ENCODE peak calls at places on chromosome 7, in eight cellular contexts. One of them, this sample, is unnamed.

GRCh38 chr7:82697897-82698296 is 254.3 kb upstream of the CACNA2D1 start:
- DNase-seq in brain microvascular endothelial cell: no peak
- DNase-seq in fibroblast of lung: peak; percentile 45
- DNase-seq in heart right ventricle: no peak
- DNase-seq in mammary epithelial cell: peak; percentile 14
- DNase-seq in CD8-positive, alpha-beta T cell: no peak
- DNase-seq in pancreas: no peak
- DNase-seq in left ventricle myocardium inferior: no peak
- DNase-seq in this sample: no peak

GRCh38 chr7:1197997-1198632 is 34.6 kb upstream of the UNCX start:
- DNase-seq in brain microvascular endothelial cell: peak; percentile 14
- DNase-seq in fibroblast of lung: peak; percentile 78
- DNase-seq in heart right ventricle: no peak
- DNase-seq in mammary epithelial cell: peak; percentile 30
- DNase-seq in CD8-positive, alpha-beta T cell: no peak
- DNase-seq in pancreas: no peak
- DNase-seq in left ventricle myocardium inferior: no peak
- DNase-seq in this sample: no peak

GRCh38 chr7:7237201-7237977 is 55.0 kb downstream of the C1GALT1 start:
- DNase-seq in brain microvascular endothelial cell: no peak
- DNase-seq in fibroblast of lung: no peak
- DNase-seq in heart right ventricle: no peak
- DNase-seq in mammary epithelial cell: no peak
- DNase-seq in CD8-positive, alpha-beta T cell: no peak
- DNase-seq in pancreas: no peak
- DNase-seq in left ventricle myocardium inferior: no peak
- DNase-seq in this sample: no peak

GRCh38 chr7:38312776-38313175 is 39.3 kb upstream of the TARP start:
- DNase-seq in brain microvascular endothelial cell: no peak
- DNase-seq in fibroblast of lung: no peak
- DNase-seq in heart right ventricle: no peak
- DNase-seq in mammary epithelial cell: no peak
- DNase-seq in CD8-positive, alpha-beta T cell: no peak
- DNase-seq in pancreas: no peak
- DNase-seq in left ventricle myocardium inferior: no peak
- DNase-seq in this sample: no peak

GRCh38 chr7:132579260-132579899 is 3.1 kb upstream of the PLXNA4 start:
- DNase-seq in brain microvascular endothelial cell: no peak
- DNase-seq in fibroblast of lung: no peak
- DNase-seq in heart right ventricle: no peak
- DNase-seq in mammary epithelial cell: no peak
- DNase-seq in CD8-positive, alpha-beta T cell: no peak
- DNase-seq in pancreas: no peak
- DNase-seq in left ventricle myocardium inferior: no peak
- DNase-seq in this sample: no peak

GRCh38 chr7:130143986-130144618 is 61.1 kb downstream of the TMEM209 start:
- DNase-seq in brain microvascular endothelial cell: no peak
- DNase-seq in fibroblast of lung: no peak
- DNase-seq in heart right ventricle: no peak
- DNase-seq in mammary epithelial cell: no peak
- DNase-seq in CD8-positive, alpha-beta T cell: no peak
- DNase-seq in pancreas: no peak
- DNase-seq in left ventricle myocardium inferior: no peak
- DNase-seq in this sample: no peak

GRCh38 chr7:128840326-128841170 is 10.3 kb downstream of the FLNC start:
- DNase-seq in brain microvascular endothelial cell: no peak
- DNase-seq in fibroblast of lung: no peak
- DNase-seq in heart right ventricle: no peak
- DNase-seq in mammary epithelial cell: no peak
- DNase-seq in CD8-positive, alpha-beta T cell: no peak
- DNase-seq in pancreas: no peak
- DNase-seq in left ventricle myocardium inferior: peak; percentile 15
- DNase-seq in this sample: peak; percentile 27

GRCh38 chr7:105794741-105795729 is 81.4 kb downstream of the ATXN7L1 start:
- DNase-seq in brain microvascular endothelial cell: no peak
- DNase-seq in fibroblast of lung: peak; percentile 87
- DNase-seq in heart right ventricle: peak; percentile 33
- DNase-seq in mammary epithelial cell: peak; percentile 30
- DNase-seq in CD8-positive, alpha-beta T cell: no peak
- DNase-seq in pancreas: no peak
- DNase-seq in left ventricle myocardium inferior: peak; percentile 48
- DNase-seq in this sample: no peak

GRCh38 chr7:6221340-6222319 is 50.8 kb downstream of the CYTH3 start:
- DNase-seq in brain microvascular endothelial cell: peak; percentile 28
- DNase-seq in fibroblast of lung: no peak
- DNase-seq in heart right ventricle: no peak
- DNase-seq in mammary epithelial cell: no peak
- DNase-seq in CD8-positive, alpha-beta T cell: no peak
- DNase-seq in pancreas: no peak
- DNase-seq in left ventricle myocardium inferior: no peak
- DNase-seq in this sample: no peak

GRCh38 chr7:158028971-158029370 is 558.7 kb downstream of the PTPRN2 start:
- DNase-seq in brain microvascular endothelial cell: no peak
- DNase-seq in fibroblast of lung: no peak
- DNase-seq in heart right ventricle: no peak
- DNase-seq in mammary epithelial cell: no peak
- DNase-seq in CD8-positive, alpha-beta T cell: no peak
- DNase-seq in pancreas: no peak
- DNase-seq in left ventricle myocardium inferior: no peak
- DNase-seq in this sample: no peak

GRCh38 chr7:50729962-50730361 is 52.7 kb downstream of the GRB10 start:
- DNase-seq in brain microvascular endothelial cell: no peak
- DNase-seq in fibroblast of lung: no peak
- DNase-seq in heart right ventricle: no peak
- DNase-seq in mammary epithelial cell: no peak
- DNase-seq in CD8-positive, alpha-beta T cell: no peak
- DNase-seq in pancreas: no peak
- DNase-seq in left ventricle myocardium inferior: no peak
- DNase-seq in this sample: no peak

GRCh38 chr7:104152468-104152867 is 55.3 kb downstream of the ORC5 start:
- DNase-seq in brain microvascular endothelial cell: no peak
- DNase-seq in fibroblast of lung: no peak
- DNase-seq in heart right ventricle: no peak
- DNase-seq in mammary epithelial cell: no peak
- DNase-seq in CD8-positive, alpha-beta T cell: no peak
- DNase-seq in pancreas: no peak
- DNase-seq in left ventricle myocardium inferior: no peak
- DNase-seq in this sample: no peak

GRCh38 chr7:107206706-107207105 is 37.9 kb downstream of the HBP1 start:
- DNase-seq in brain microvascular endothelial cell: no peak
- DNase-seq in fibroblast of lung: no peak
- DNase-seq in heart right ventricle: no peak
- DNase-seq in mammary epithelial cell: no peak
- DNase-seq in CD8-positive, alpha-beta T cell: no peak
- DNase-seq in pancreas: no peak
- DNase-seq in left ventricle myocardium inferior: no peak
- DNase-seq in this sample: no peak

GRCh38 chr7:120181499-120181898 is 91.5 kb upstream of the KCND2 start:
- DNase-seq in brain microvascular endothelial cell: no peak
- DNase-seq in fibroblast of lung: no peak
- DNase-seq in heart right ventricle: no peak
- DNase-seq in mammary epithelial cell: no peak
- DNase-seq in CD8-positive, alpha-beta T cell: no peak
- DNase-seq in pancreas: no peak
- DNase-seq in left ventricle myocardium inferior: no peak
- DNase-seq in this sample: no peak

GRCh38 chr7:131625817-131626372 is 69.5 kb upstream of the PODXL start:
- DNase-seq in brain microvascular endothelial cell: peak; percentile 82
- DNase-seq in fibroblast of lung: peak; percentile 18
- DNase-seq in heart right ventricle: peak; percentile 73
- DNase-seq in mammary epithelial cell: peak; percentile 61
- DNase-seq in CD8-positive, alpha-beta T cell: no peak
- DNase-seq in pancreas: no peak
- DNase-seq in left ventricle myocardium inferior: peak; percentile 64
- DNase-seq in this sample: peak; percentile 55

GRCh38 chr7:121235221-121235620 is 93.6 kb upstream of the WNT16 start:
- DNase-seq in brain microvascular endothelial cell: no peak
- DNase-seq in fibroblast of lung: no peak
- DNase-seq in heart right ventricle: no peak
- DNase-seq in mammary epithelial cell: no peak
- DNase-seq in CD8-positive, alpha-beta T cell: no peak
- DNase-seq in pancreas: no peak
- DNase-seq in left ventricle myocardium inferior: no peak
- DNase-seq in this sample: no peak

DNA sequence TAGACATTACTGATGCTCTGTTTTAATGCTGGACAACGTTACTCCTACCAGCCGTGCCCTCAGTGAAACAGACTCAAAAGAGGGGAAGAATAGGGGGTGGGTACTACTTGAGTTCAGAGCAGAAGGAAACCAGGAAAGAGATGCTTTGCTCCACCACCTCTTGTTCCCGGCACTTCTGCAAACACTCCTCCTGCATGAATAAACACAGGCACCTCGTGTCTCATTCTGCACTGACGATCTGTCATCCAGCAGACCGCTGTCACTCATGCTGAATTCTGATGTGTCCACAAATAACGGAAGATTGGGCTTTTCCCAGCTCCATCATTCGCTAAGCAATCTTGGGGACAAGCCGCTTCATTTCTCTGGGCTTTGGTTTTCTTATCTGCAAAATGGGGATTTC is 26.7 kb downstream of the YWHAG start:
- DNase-seq in brain microvascular endothelial cell: no peak
- DNase-seq in fibroblast of lung: no peak
- DNase-seq in heart right ventricle: no peak
- DNase-seq in mammary epithelial cell: no peak
- DNase-seq in CD8-positive, alpha-beta T cell: no peak
- DNase-seq in pancreas: no peak
- DNase-seq in left ventricle myocardium inferior: no peak
- DNase-seq in this sample: no peak
- TF ChIP-seq CTCF in brain microvascular endothelial cell: no peak
- TF ChIP-seq CTCF in fibroblast of lung: no peak
- TF ChIP-seq CTCF in heart right ventricle: no peak
- TF ChIP-seq CTCF in mammary epithelial cell: no peak
- TF ChIP-seq CTCF in CD8-positive, alpha-beta T cell: no peak
- TF ChIP-seq CTCF in pancreas: no peak
- TF ChIP-seq CTCF in left ventricle myocardium inferior: no peak
- TF ChIP-seq CTCF in this sample: no peak

GRCh38 chr7:30705008-30705407 is 22.8 kb upstream of the CRHR2 start:
- DNase-seq in brain microvascular endothelial cell: no peak
- DNase-seq in fibroblast of lung: no peak
- DNase-seq in heart right ventricle: no peak
- DNase-seq in mammary epithelial cell: no peak
- DNase-seq in CD8-positive, alpha-beta T cell: no peak
- DNase-seq in pancreas: no peak
- DNase-seq in left ventricle myocardium inferior: no peak
- DNase-seq in this sample: no peak

GRCh38 chr7:30706316-30706715 is 24.1 kb upstream of the CRHR2 start:
- DNase-seq in brain microvascular endothelial cell: no peak
- DNase-seq in fibroblast of lung: no peak
- DNase-seq in heart right ventricle: no peak
- DNase-seq in mammary epithelial cell: no peak
- DNase-seq in CD8-positive, alpha-beta T cell: no peak
- DNase-seq in pancreas: no peak
- DNase-seq in left ventricle myocardium inferior: no peak
- DNase-seq in this sample: no peak

GRCh38 chr7:30705596-30705995 is 23.3 kb upstream of the CRHR2 start:
- DNase-seq in brain microvascular endothelial cell: no peak
- DNase-seq in fibroblast of lung: no peak
- DNase-seq in heart right ventricle: no peak
- DNase-seq in mammary epithelial cell: no peak
- DNase-seq in CD8-positive, alpha-beta T cell: no peak
- DNase-seq in pancreas: no peak
- DNase-seq in left ventricle myocardium inferior: no peak
- DNase-seq in this sample: no peak

GRCh38 chr7:30702200-30702599 is 19.9 kb upstream of the CRHR2 start:
- DNase-seq in brain microvascular endothelial cell: no peak
- DNase-seq in fibroblast of lung: no peak
- DNase-seq in heart right ventricle: no peak
- DNase-seq in mammary epithelial cell: no peak
- DNase-seq in CD8-positive, alpha-beta T cell: peak; percentile 12
- DNase-seq in pancreas: no peak
- DNase-seq in left ventricle myocardium inferior: no peak
- DNase-seq in this sample: no peak

GRCh38 chr7:30703756-30704155 is 21.5 kb upstream of the CRHR2 start:
- DNase-seq in brain microvascular endothelial cell: no peak
- DNase-seq in fibroblast of lung: no peak
- DNase-seq in heart right ventricle: no peak
- DNase-seq in mammary epithelial cell: no peak
- DNase-seq in CD8-positive, alpha-beta T cell: no peak
- DNase-seq in pancreas: no peak
- DNase-seq in left ventricle myocardium inferior: no peak
- DNase-seq in this sample: no peak
- H3K27ac ChIP-seq in brain microvascular endothelial cell: no peak overlapping the region
- H3K27ac ChIP-seq in fibroblast of lung: no peak overlapping the region
- H3K27ac ChIP-seq in heart right ventricle: no peak overlapping the region
- H3K27ac ChIP-seq in mammary epithelial cell: no peak overlapping the region
- H3K27ac ChIP-seq in CD8-positive, alpha-beta T cell: no peak overlapping the region
- H3K27ac ChIP-seq in pancreas: no peak overlapping the region
- H3K27ac ChIP-seq in left ventricle myocardium inferior: no peak overlapping the region
- H3K27ac ChIP-seq in this sample: no peak overlapping the region

DNA sequence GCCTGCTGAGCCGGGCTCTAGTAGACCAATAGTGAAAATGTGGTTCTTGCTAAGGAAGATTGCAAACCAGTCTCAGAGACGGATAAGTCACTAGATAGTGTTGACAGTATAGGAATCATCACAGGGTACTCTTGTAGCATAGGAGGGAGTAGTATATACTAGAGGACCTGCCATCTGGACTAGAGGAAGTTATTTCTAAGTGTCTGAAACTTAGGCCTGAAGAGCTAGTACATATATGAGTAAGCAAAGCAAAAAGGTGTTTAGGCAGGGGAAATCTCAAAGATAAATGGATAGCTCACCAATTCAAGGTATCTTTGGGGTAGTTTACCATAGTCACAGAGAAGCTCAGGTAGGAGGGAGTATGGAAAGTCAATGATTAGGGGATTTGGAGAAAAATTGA is 428.1 kb downstream of the CNTNAP2 start:
- DNase-seq in brain microvascular endothelial cell: no peak
- DNase-seq in fibroblast of lung: no peak
- DNase-seq in heart right ventricle: no peak
- DNase-seq in mammary epithelial cell: no peak
- DNase-seq in CD8-positive, alpha-beta T cell: no peak
- DNase-seq in pancreas: no peak
- DNase-seq in left ventricle myocardium inferior: no peak
- DNase-seq in this sample: no peak
- TF ChIP-seq CTCF in brain microvascular endothelial cell: no peak
- TF ChIP-seq CTCF in fibroblast of lung: no peak
- TF ChIP-seq CTCF in heart right ventricle: no peak
- TF ChIP-seq CTCF in mammary epithelial cell: no peak
- TF ChIP-seq CTCF in CD8-positive, alpha-beta T cell: no peak
- TF ChIP-seq CTCF in pancreas: no peak
- TF ChIP-seq CTCF in left ventricle myocardium inferior: no peak
- TF ChIP-seq CTCF in this sample: no peak

DNA sequence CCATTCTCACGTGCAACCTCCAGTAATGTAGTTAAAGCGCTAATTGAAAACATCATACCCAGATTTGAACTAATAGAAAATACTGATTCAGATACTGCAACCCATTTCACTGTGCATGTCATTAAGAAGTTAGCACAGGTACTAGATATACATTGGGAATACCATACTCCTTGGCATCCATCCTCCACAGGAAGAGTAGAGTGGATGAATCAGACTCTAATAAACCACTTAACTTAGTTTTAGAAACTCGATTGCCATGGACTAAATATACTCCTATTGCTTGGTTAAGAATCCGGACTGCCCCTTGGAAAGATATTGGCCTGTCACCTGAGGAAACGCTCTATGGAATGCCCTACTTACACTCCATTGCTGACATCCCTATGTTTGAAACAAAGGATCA is 9.5 kb downstream of the AKR1B15 start:
- DNase-seq in brain microvascular endothelial cell: no peak
- DNase-seq in fibroblast of lung: no peak
- DNase-seq in heart right ventricle: no peak
- DNase-seq in mammary epithelial cell: no peak
- DNase-seq in CD8-positive, alpha-beta T cell: no peak
- DNase-seq in pancreas: no peak
- DNase-seq in left ventricle myocardium inferior: no peak
- DNase-seq in this sample: no peak
- H3K27ac ChIP-seq in brain microvascular endothelial cell: no peak overlapping the region
- H3K27ac ChIP-seq in fibroblast of lung: no peak overlapping the region
- H3K27ac ChIP-seq in heart right ventricle: no peak overlapping the region
- H3K27ac ChIP-seq in mammary epithelial cell: no peak overlapping the region
- H3K27ac ChIP-seq in CD8-positive, alpha-beta T cell: no peak overlapping the region
- H3K27ac ChIP-seq in pancreas: no peak overlapping the region
- H3K27ac ChIP-seq in left ventricle myocardium inferior: no peak overlapping the region
- H3K27ac ChIP-seq in this sample: no peak overlapping the region